ENCODE peak calls at places on chromosomes 6 and 20, in eight cellular contexts. Z is AG09309, S is H9, B is mucosa of descending colon, J is cardiac fibroblast, A is fibroblast of villous mesenchyme, L is heart left ventricle, K is kidney epithelial cell. F is an unnamed sample.

GRCh38 chr20:36205026-36205425 is 31.3 kb upstream of the AAR2 start:
- DNase-seq in A (no peak), J (no peak), S (no peak), Z (no peak), L (no peak), K (no peak), B (no peak), F (no peak)

GRCh38 chr6:135251964-135252429 is 70.9 kb downstream of the MYB start:
- DNase-seq in A (peak), B (peak), K (no peak), L (no peak), J (peak), Z (no peak), S (no peak), F (no peak)

GRCh38 chr20:35992713-35993335 is 24.4 kb downstream of the CNBD2 start:
- DNase-seq in L (no peak), S (peak), B (no peak), A (peak), J (peak), Z (no peak), K (no peak), F (peak)

GRCh38 chr6:11485261-11485660 is 52.3 kb upstream of the TMEM170B start:
- DNase-seq in A (no peak), S (no peak), B (no peak), Z (no peak), K (no peak), J (no peak), L (no peak), F (no peak)

GRCh38 chr6:48069280-48069679 is 41.7 kb downstream of the PTCHD4 start:
- DNase-seq in A (peak), S (peak), J (no peak), Z (no peak), L (no peak), B (no peak), K (no peak), F (no peak)

GRCh38 chr6:16760536-16761468 is at the start of gene ATXN1:
- DNase-seq in S (peak), K (no peak), J (peak), L (peak), B (peak), Z (no peak), A (no peak), F (peak)

GRCh38 chr6:34218691-34219090 is 18.0 kb upstream of the HMGA1 start:
- DNase-seq in L (no peak), B (no peak), A (no peak), J (no peak), S (no peak), Z (no peak), K (no peak), F (no peak)

GRCh38 chr20:24959591-24960301 is 10.7 kb downstream of the CST7 start:
- DNase-seq in L (no peak), S (peak), B (no peak), A (no peak), Z (no peak), J (no peak), K (no peak), F (no peak)

GRCh38 chr6:157203764-157204163 is 119.6 kb downstream of the TMEM242 start:
- DNase-seq in L (no peak), Z (no peak), K (no peak), B (no peak), A (no peak), S (no peak), J (no peak), F (no peak)

GRCh38 chr6:82553863-82554531 is 190.4 kb downstream of the TPBG start:
- DNase-seq in Z (no peak), S (no peak), J (no peak), A (peak), K (no peak), L (no peak), B (no peak), F (no peak)

GRCh38 chr20:48841196-48841860 is 13.5 kb upstream of the PREX1 start:
- DNase-seq in J (no peak), K (no peak), L (no peak), S (no peak), A (no peak), Z (no peak), B (no peak), F (peak)

GRCh38 chr6:36848658-36849441 is 9.6 kb upstream of the CPNE5 start:
- DNase-seq in Z (no peak), A (peak), K (no peak), B (peak), S (peak), J (no peak), L (peak), F (no peak)

GRCh38 chr6:41176189-41176588 is 13.3 kb upstream of the TREM2 start:
- DNase-seq in L (no peak), Z (no peak), J (no peak), S (peak), B (no peak), A (no peak), K (no peak), F (no peak)

GRCh38 chr6:149856256-149856994 is 7.7 kb downstream of the LRP11 start:
- DNase-seq in S (no peak), L (no peak), J (no peak), Z (no peak), B (no peak), A (no peak), K (no peak), F (no peak)

GRCh38 chr6:90343581-90343980 is 46.9 kb upstream of the BACH2 start:
- DNase-seq in B (no peak), S (no peak), L (no peak), Z (no peak), K (no peak), J (peak), A (no peak), F (peak)

GRCh38 chr6:156963712-156964700 is 186.8 kb downstream of the ARID1B start:
- DNase-seq in L (no peak), J (peak), A (peak), K (no peak), B (no peak), Z (no peak), S (no peak), F (peak)

GRCh38 chr20:50538276-50538675 is 28.1 kb downstream of the PTPN1 start:
- DNase-seq in S (no peak), L (no peak), B (no peak), K (no peak), A (no peak), Z (no peak), J (no peak), F (no peak)

GRCh38 chr20:1232538-1233111 is 6.8 kb downstream of the RAD21L1 start:
- DNase-seq in L (no peak), K (no peak), J (no peak), A (no peak), B (no peak), Z (no peak), S (no peak), F (no peak)

GRCh38 chr20:41055679-41056078 is 27.1 kb downstream of the TOP1 start:
- DNase-seq in B (no peak), L (no peak), Z (no peak), A (peak), K (no peak), J (no peak), S (no peak), F (no peak)

GRCh38 chr6:4577406-4577805 is 198.8 kb upstream of the CDYL start:
- DNase-seq in A (peak), L (no peak), Z (peak), B (no peak), K (no peak), J (peak), S (no peak), F (peak)

GRCh38 chr6:151681426-151682059 is 125.9 kb upstream of the ESR1 start:
- DNase-seq in Z (no peak), K (no peak), J (peak), A (peak), S (no peak), B (no peak), L (no peak), F (no peak)

GRCh38 chr6:23081701-23082100 is 512.3 kb downstream of the HDGFL1 start:
- DNase-seq in K (no peak), L (no peak), Z (no peak), B (no peak), J (peak), A (peak), S (peak), F (no peak)

GRCh38 chr20:49282584-49283171 is 4.8 kb upstream of the ZNFX1 start:
- DNase-seq in S (no peak), J (no peak), Z (no peak), L (no peak), K (no peak), B (no peak), A (no peak), F (peak)

GRCh38 chr20:50221501-50222323 is 31.1 kb downstream of the CEBPB start:
- DNase-seq in L (no peak), S (no peak), K (no peak), J (peak), A (peak), Z (peak), B (no peak), F (peak)

GRCh38 chr20:15487030-15487429 is 1086.2 kb downstream of the KIF16B start:
- DNase-seq in B (no peak), J (no peak), L (no peak), Z (no peak), A (no peak), S (no peak), K (peak), F (no peak)

GRCh38 chr6:2770171-2770570 is 5.0 kb downstream of the WRNIP1 start:
- DNase-seq in L (peak), J (peak), B (no peak), S (no peak), K (no peak), A (peak), Z (no peak), F (no peak)

GRCh38 chr20:5191829-5192569 is 65.2 kb downstream of the CDS2 start:
- DNase-seq in K (no peak), A (peak), J (peak), Z (peak), L (no peak), S (peak), B (no peak), F (peak)

GRCh38 chr20:5195655-5196054 is 68.8 kb downstream of the CDS2 start:
- DNase-seq in A (no peak), Z (no peak), J (peak), K (no peak), L (no peak), B (no peak), S (no peak), F (peak)

GRCh38 chr20:5190444-5190843 is 63.6 kb downstream of the CDS2 start:
- DNase-seq in A (no peak), Z (no peak), S (no peak), J (no peak), B (no peak), K (no peak), L (no peak), F (no peak)

GRCh38 chr20:5189917-5190316 is 63.1 kb downstream of the CDS2 start:
- DNase-seq in Z (no peak), J (no peak), S (no peak), A (no peak), L (no peak), K (no peak), B (no peak), F (no peak)

GRCh38 chr20:5192570-5193431 is 66.0 kb downstream of the CDS2 start:
- DNase-seq in B (no peak), J (no peak), L (no peak), S (no peak), K (no peak), Z (no peak), A (no peak), F (no peak)
- TF ChIP-seq CTCF in B (no peak), J (no peak), L (no peak), S (peak), K (no peak), Z (no peak), A (no peak), F (no peak)

GRCh38 chr6:13814176-13814937 is at the start of gene MCUR1:
- DNase-seq in K (no peak), A (peak), J (peak), L (peak), Z (no peak), B (peak), S (peak), F (peak)
- TF ChIP-seq CTCF in K (no peak), A (no peak), J (no peak), L (no peak), Z (no peak), B (no peak), S (peak), F (no peak)

GRCh38 chr6:131780600-131780999 is 27.2 kb upstream of the ENPP1 start:
- DNase-seq in A (no peak), B (no peak), S (no peak), K (no peak), L (no peak), Z (no peak), J (no peak), F (no peak)
- TF ChIP-seq CTCF in A (no peak), B (no peak), S (no peak), K (no peak), L (no peak), Z (no peak), J (no peak), F (no peak)

GRCh38 chr6:166418691-166419143 is 36.0 kb upstream of the MPC1 start:
- DNase-seq in L (no peak), A (no peak), K (no peak), Z (no peak), S (no peak), J (no peak), B (no peak), F (no peak)

GRCh38 chr6:166422201-166422940 is 39.6 kb upstream of the MPC1 start:
- DNase-seq in K (no peak), L (no peak), A (no peak), B (no peak), Z (no peak), J (no peak), S (no peak), F (no peak)

GRCh38 chr6:166419717-166420116 is 37.0 kb upstream of the MPC1 start:
- DNase-seq in J (no peak), Z (no peak), S (no peak), A (no peak), B (no peak), K (no peak), L (no peak), F (no peak)

GRCh38 chr6:166419268-166419667 is 36.5 kb upstream of the MPC1 start:
- DNase-seq in B (no peak), L (no peak), K (peak), A (peak), Z (no peak), S (no peak), J (peak), F (peak)

GRCh38 chr6:166420351-166420750 is 37.6 kb upstream of the MPC1 start:
- DNase-seq in K (no peak), Z (no peak), S (no peak), L (no peak), A (peak), J (peak), B (no peak), F (peak)
- TF ChIP-seq CTCF in K (no peak), Z (peak), S (no peak), L (no peak), A (peak), J (peak), B (no peak), F (no peak)

GRCh38 chr6:29834564-29835436 is 7.2 kb downstream of the HLA-G start:
- DNase-seq in L (no peak), A (no peak), B (no peak), J (peak), K (no peak), Z (no peak), S (peak), F (peak)
- TF ChIP-seq CTCF in L (peak), A (peak), B (peak), J (peak), K (peak), Z (peak), S (peak), F (peak)

GRCh38 chr6:27617700-27618689 is 145.1 kb upstream of the ZNF184 start:
- DNase-seq in A (peak), Z (no peak), K (no peak), J (peak), S (peak), B (no peak), L (no peak), F (peak)
- TF ChIP-seq CTCF in A (no peak), Z (no peak), K (no peak), J (no peak), S (no peak), B (no peak), L (no peak), F (peak)

DNA sequence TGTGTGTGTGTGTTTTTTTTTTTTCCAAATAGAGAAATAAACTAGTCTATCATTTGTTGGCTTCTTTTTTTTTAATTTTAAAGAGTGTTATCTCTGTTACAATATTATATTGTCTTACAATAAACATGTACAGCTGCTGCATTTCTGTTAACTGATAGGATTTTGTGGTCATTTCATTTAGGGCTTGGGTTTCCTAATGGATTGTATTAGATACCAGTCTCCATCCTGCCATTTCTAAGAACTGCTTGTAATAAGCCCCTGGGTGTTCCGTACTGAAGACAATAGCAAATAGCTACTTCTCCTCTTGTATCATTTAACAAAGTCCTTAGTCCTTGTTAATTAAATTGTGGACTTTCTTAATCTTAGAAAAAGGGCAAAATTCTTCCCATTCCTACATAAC is 45.7 kb downstream of the SOBP start:
- DNase-seq in L (no peak), J (no peak), B (no peak), K (no peak), Z (no peak), A (no peak), S (no peak), F (no peak)
- TF ChIP-seq CTCF in L (no peak), J (no peak), B (no peak), K (no peak), Z (no peak), A (no peak), S (no peak), F (no peak)

DNA sequence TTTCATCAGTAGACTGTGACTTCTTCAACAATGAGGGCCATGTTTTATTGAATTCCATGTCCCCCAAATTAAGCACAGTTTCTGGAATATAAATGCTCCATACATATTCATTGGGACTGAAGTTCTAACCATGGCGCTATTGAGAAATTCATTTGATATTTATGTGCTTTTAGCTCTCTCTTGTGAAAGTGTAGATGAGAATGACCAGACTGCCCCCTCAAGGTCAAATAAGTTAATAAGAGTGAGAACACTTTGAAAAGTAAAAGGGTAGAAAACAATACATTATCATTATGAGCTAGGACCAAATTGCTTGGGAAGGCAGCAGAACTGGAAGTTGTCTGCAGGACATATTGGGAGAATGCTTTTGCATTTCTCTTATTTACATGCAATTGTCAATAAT is 597.9 kb downstream of the EPM2A start:
- DNase-seq in K (no peak), S (no peak), A (peak), Z (no peak), B (no peak), L (no peak), J (peak), F (peak)
- TF ChIP-seq CTCF in K (no peak), S (peak), A (no peak), Z (no peak), B (no peak), L (no peak), J (peak), F (peak)

DNA sequence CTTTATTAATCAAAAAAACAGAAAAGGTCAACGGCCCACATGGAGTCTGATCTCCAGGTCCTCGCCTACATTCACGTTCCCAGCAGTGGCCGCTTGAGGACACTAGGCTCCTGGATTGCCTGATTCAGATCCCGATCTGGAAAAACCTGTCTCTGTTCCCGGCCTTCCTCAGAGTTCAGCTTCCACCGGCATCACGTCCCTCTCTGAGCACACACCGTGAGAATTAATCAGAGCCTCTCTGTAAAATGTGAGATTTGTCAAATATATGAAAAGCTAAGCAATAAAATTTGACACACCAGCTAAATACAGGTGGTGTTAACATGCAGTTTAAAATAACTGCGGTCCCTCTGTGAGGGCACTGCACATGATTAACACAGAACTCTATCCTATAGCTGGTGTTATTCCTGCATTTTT is 122.8 kb upstream of the COL21A1 start:
- DNase-seq in S (peak), L (peak), A (peak), Z (no peak), K (no peak), J (peak), B (no peak), F (peak)
- TF ChIP-seq CTCF in S (peak), L (peak), A (peak), Z (peak), K (peak), J (peak), B (peak), F (peak)

DNA sequence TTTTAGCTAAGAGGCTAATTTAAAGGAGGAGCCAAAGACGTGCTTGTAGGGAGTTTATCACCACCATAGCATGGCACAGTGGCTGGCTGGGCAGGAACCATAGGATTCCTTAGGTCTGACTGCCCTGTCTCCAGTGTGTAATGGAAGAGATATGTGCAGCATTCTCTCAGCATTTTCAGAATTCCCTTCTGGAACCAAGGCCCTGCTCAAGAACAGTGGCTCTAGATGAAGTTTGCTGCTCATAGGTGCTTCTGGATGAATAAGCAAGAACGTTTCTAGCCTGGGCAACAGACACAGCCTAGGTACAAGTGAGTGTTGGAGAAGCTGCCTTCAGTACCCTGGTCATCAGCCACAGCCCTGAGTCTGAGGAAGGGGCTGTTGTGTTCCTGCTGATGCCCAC is 69.1 kb downstream of the LCA5 start:
- DNase-seq in J (peak), L (no peak), B (no peak), Z (no peak), S (no peak), A (no peak), K (peak), F (no peak)
- TF ChIP-seq CTCF in J (no peak), L (no peak), B (no peak), Z (no peak), S (no peak), A (no peak), K (no peak), F (no peak)

F was measured in MCF 10A.